ENCODE peak calls at places on chromosomes 12 and 14, in five cellular contexts. One of them, this sample, is unnamed.

GRCh38 chr12:103858953-103859601 is 18.0 kb upstream of the NT5DC3 start:
- DNase-seq in heart left ventricle: peak
- DNase-seq in left ventricle myocardium inferior: peak
- DNase-seq in effector memory CD4-positive, alpha-beta T cell: no peak
- DNase-seq in fibroblast of lung: peak
- DNase-seq in this sample: peak

GRCh38 chr12:79848321-79848720 is 86.6 kb downstream of the PPP1R12A start:
- DNase-seq in heart left ventricle: no peak
- DNase-seq in left ventricle myocardium inferior: no peak
- DNase-seq in effector memory CD4-positive, alpha-beta T cell: no peak
- DNase-seq in fibroblast of lung: no peak
- DNase-seq in this sample: no peak

GRCh38 chr12:12717586-12718381 is 616 bp downstream of the CDKN1B start:
- DNase-seq in heart left ventricle: peak
- DNase-seq in left ventricle myocardium inferior: peak
- DNase-seq in effector memory CD4-positive, alpha-beta T cell: no peak
- DNase-seq in fibroblast of lung: peak
- DNase-seq in this sample: peak

GRCh38 chr12:124640096-124640495 is 72.7 kb upstream of the NCOR2 start:
- DNase-seq in heart left ventricle: no peak
- DNase-seq in left ventricle myocardium inferior: no peak
- DNase-seq in effector memory CD4-positive, alpha-beta T cell: no peak
- DNase-seq in fibroblast of lung: peak
- DNase-seq in this sample: no peak

GRCh38 chr14:38254565-38255407 is 1.1 kb downstream of the CLEC14A start:
- DNase-seq in heart left ventricle: no peak
- DNase-seq in left ventricle myocardium inferior: peak
- DNase-seq in effector memory CD4-positive, alpha-beta T cell: no peak
- DNase-seq in fibroblast of lung: peak
- DNase-seq in this sample: no peak

GRCh38 chr12:103848917-103849491 is 8.0 kb upstream of the NT5DC3 start:
- DNase-seq in heart left ventricle: no peak
- DNase-seq in left ventricle myocardium inferior: no peak
- DNase-seq in effector memory CD4-positive, alpha-beta T cell: no peak
- DNase-seq in fibroblast of lung: peak
- DNase-seq in this sample: no peak

GRCh38 chr12:67590122-67590795 is 58.3 kb upstream of the DYRK2 start:
- DNase-seq in heart left ventricle: no peak
- DNase-seq in left ventricle myocardium inferior: no peak
- DNase-seq in effector memory CD4-positive, alpha-beta T cell: no peak
- DNase-seq in fibroblast of lung: no peak
- DNase-seq in this sample: no peak

GRCh38 chr14:58744951-58745350 is 107.2 kb downstream of the DACT1 start:
- DNase-seq in heart left ventricle: no peak
- DNase-seq in left ventricle myocardium inferior: no peak
- DNase-seq in effector memory CD4-positive, alpha-beta T cell: no peak
- DNase-seq in fibroblast of lung: no peak
- DNase-seq in this sample: no peak

GRCh38 chr12:5309654-5310053 is 122.3 kb upstream of the NTF3 start:
- DNase-seq in heart left ventricle: no peak
- DNase-seq in left ventricle myocardium inferior: no peak
- DNase-seq in effector memory CD4-positive, alpha-beta T cell: no peak
- DNase-seq in fibroblast of lung: no peak
- DNase-seq in this sample: no peak

GRCh38 chr14:21072781-21073339 is 2.8 kb downstream of the ARHGEF40 start:
- DNase-seq in heart left ventricle: no peak
- DNase-seq in left ventricle myocardium inferior: no peak
- DNase-seq in effector memory CD4-positive, alpha-beta T cell: no peak
- DNase-seq in fibroblast of lung: no peak
- DNase-seq in this sample: no peak
- H3K27ac ChIP-seq in heart left ventricle: peak
- H3K27ac ChIP-seq in left ventricle myocardium inferior: peak
- H3K27ac ChIP-seq in effector memory CD4-positive, alpha-beta T cell: no peak
- H3K27ac ChIP-seq in fibroblast of lung: peak
- H3K27ac ChIP-seq in this sample: peak

GRCh38 chr12:116520801-116521471 is 38.2 kb upstream of the MAP1LC3B2 start:
- DNase-seq in heart left ventricle: no peak
- DNase-seq in left ventricle myocardium inferior: no peak
- DNase-seq in effector memory CD4-positive, alpha-beta T cell: no peak
- DNase-seq in fibroblast of lung: peak
- DNase-seq in this sample: no peak
- H3K4me3 ChIP-seq in heart left ventricle: no peak
- H3K4me3 ChIP-seq in left ventricle myocardium inferior: no peak
- H3K4me3 ChIP-seq in effector memory CD4-positive, alpha-beta T cell: no peak
- H3K4me3 ChIP-seq in fibroblast of lung: no peak
- H3K4me3 ChIP-seq in this sample: no peak

DNA sequence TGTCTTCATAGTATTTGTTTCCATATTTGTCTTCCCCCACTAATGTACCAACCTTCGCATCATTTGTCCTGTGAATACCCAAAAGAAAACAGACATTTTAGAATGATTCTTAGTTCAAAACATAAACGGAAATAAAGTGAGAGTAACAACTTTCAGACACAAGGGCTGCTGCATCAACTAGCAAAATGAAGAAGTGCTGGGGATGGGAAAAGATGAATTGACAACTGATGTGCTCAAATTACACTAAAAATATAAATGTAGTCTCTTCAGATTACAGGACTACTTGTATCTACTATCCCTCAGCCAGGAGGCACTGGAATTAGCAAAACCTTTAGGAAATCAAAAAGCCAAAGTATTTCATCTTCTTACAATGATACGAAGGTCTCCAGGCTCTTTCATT is 743 bp downstream of the NDUFA12 start:
- DNase-seq in heart left ventricle: no peak
- DNase-seq in left ventricle myocardium inferior: no peak
- DNase-seq in effector memory CD4-positive, alpha-beta T cell: no peak
- DNase-seq in fibroblast of lung: no peak
- DNase-seq in this sample: no peak
- H3K27ac ChIP-seq in heart left ventricle: peak
- H3K27ac ChIP-seq in left ventricle myocardium inferior: peak
- H3K27ac ChIP-seq in effector memory CD4-positive, alpha-beta T cell: peak
- H3K27ac ChIP-seq in fibroblast of lung: peak
- H3K27ac ChIP-seq in this sample: no peak

DNA sequence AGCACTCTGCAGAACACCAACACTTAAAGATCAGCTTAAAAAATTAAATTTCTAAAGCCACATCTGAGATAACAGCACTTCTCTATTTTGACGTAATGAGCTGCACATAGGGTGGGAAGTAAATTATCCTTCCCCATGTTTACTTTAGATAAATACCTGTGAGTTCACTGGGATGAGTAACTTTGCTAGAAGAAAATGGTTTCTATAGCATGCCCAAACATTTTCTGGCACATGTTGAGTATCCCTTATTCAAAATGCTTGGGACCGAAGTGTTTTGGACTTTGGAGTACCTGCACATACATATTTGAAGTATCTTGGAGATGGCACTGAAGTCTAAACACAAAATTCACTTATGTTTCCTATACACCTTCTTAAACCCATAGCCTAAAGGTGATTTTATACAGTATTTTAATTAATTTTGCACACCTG is 6.6 kb downstream of the SLC38A2 start:
- DNase-seq in heart left ventricle: no peak
- DNase-seq in left ventricle myocardium inferior: no peak
- DNase-seq in effector memory CD4-positive, alpha-beta T cell: no peak
- DNase-seq in fibroblast of lung: peak
- DNase-seq in this sample: no peak
- H3K4me3 ChIP-seq in heart left ventricle: peak
- H3K4me3 ChIP-seq in left ventricle myocardium inferior: peak
- H3K4me3 ChIP-seq in effector memory CD4-positive, alpha-beta T cell: no peak
- H3K4me3 ChIP-seq in fibroblast of lung: peak
- H3K4me3 ChIP-seq in this sample: peak

This sample was measured in ovary.